ENCODE peak calls at places on chromosomes 7 and 10, in four cellular contexts. Q is CD8-positive, alpha-beta T cell; P is thoracic aorta; T is lower lobe of right lung. C is an unnamed sample.

GRCh38 chr7:134637934-134638719 is 8.5 kb upstream of the BPGM start:
- DNase-seq in Q (no peak), P (no peak), T (no peak), C (no peak)

GRCh38 chr10:132654708-132655661 is 117.4 kb downstream of the INPP5A start:
- DNase-seq in Q (peak; percentile 43), P (no peak), T (peak; percentile 76), C (peak; percentile 10)

GRCh38 chr10:122660696-122661095 is 39.0 kb downstream of the C10orf120 start:
- DNase-seq in Q (no peak), P (no peak), T (no peak), C (no peak)

GRCh38 chr10:118901409-118901808 is 128.1 kb upstream of the NANOS1 start:
- DNase-seq in Q (no peak), P (no peak), T (no peak), C (no peak)

GRCh38 chr10:24762966-24763623 is 39.4 kb upstream of the ARHGAP21 start:
- DNase-seq in Q (no peak), P (no peak), T (no peak), C (no peak)

GRCh38 chr10:27439101-27439500 is 65.0 kb upstream of the RAB18 start:
- DNase-seq in Q (no peak), P (no peak), T (no peak), C (no peak)

GRCh38 chr7:138887872-138888656 is 90.1 kb upstream of the ATP6V0A4 start:
- DNase-seq in Q (no peak), P (no peak), T (no peak), C (no peak)

GRCh38 chr10:29908977-29909376 is 150.4 kb downstream of the JCAD start:
- DNase-seq in Q (no peak), P (no peak), T (no peak), C (no peak)

GRCh38 chr10:85847085-85847484 is 519.5 kb downstream of the GRID1 start:
- DNase-seq in Q (no peak), P (no peak), T (no peak), C (no peak)

GRCh38 chr10:79140906-79141305 is 72.1 kb downstream of the ZMIZ1 start:
- DNase-seq in Q (no peak), P (no peak), T (no peak), C (no peak)
- H3K27ac ChIP-seq in Q (no peak overlapping the region), P (no peak overlapping the region), T (peak overlapping the region; percentile 26), C (no peak overlapping the region)

GRCh38 chr7:101172854-101173751 is 7.0 kb downstream of the NAT16 start:
- DNase-seq in Q (no peak), P (no peak), T (peak; percentile 83), C (no peak)
- H3K4me3 ChIP-seq in Q (no peak overlapping the region), P (peak overlapping the region; percentile 40), T (peak overlapping the region; percentile 13), C (peak overlapping the region; percentile 70)

GRCh38 chr7:28955723-28956607 is 2.2 kb downstream of the TRIL start:
- DNase-seq in Q (no peak), P (no peak), T (peak; percentile 90), C (no peak)

GRCh38 chr7:28956608-28957063 is 1.5 kb downstream of the TRIL start:
- DNase-seq in Q (no peak), P (no peak), T (peak; percentile 83), C (no peak)

GRCh38 chr7:28958235-28958945 is at the start of gene TRIL:
- DNase-seq in Q (no peak), P (no peak), T (peak; percentile 84), C (no peak)

GRCh38 chr7:28957822-28958234 is 302 bp downstream of the TRIL start:
- DNase-seq in Q (no peak), P (no peak), T (no peak), C (no peak)

DNA sequence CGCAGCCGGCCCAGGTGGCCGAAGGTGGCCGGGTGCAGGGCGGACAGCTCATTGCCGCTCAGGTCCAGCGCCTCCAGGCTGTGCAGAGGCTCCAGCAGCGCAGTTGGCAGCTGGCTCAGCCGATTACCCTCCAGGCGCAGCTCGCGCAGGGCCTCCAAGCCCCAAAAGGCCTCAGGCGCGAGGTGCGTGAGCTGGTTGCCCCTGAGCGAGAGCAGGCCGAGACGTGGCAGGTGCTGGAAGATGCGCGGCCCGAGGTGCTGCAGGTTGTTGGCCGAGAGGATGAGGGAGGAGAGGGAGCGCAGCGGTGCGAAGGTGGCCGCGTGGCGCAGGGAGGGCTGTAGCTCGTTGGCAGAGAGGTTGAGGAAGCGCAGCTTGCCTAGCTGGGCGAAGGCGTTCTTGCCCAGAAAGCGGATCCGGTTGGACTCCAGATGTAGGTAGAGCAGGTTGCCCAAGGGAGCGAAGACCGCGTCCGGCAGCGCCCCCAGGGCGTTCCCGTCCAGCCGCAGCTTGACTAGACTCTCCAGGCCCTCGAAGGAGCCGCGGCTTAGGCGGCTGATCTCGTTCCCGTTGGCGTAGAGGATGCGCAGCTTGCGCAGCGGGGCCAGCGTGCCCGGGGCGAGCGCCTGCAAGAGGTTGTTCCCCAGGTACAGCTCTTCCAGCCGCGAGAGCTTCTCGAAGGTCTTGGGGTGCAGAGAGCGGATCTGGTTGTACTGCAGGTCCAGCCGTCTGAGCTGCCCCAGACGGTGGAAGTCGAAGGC is 887 bp downstream of the TRIL start:
- DNase-seq in Q (no peak), P (no peak), T (peak; percentile 52), C (no peak)
- H3K27ac ChIP-seq in Q (no peak overlapping the region), P (no peak overlapping the region), T (peak overlapping the region; percentile 74), C (no peak overlapping the region)

DNA sequence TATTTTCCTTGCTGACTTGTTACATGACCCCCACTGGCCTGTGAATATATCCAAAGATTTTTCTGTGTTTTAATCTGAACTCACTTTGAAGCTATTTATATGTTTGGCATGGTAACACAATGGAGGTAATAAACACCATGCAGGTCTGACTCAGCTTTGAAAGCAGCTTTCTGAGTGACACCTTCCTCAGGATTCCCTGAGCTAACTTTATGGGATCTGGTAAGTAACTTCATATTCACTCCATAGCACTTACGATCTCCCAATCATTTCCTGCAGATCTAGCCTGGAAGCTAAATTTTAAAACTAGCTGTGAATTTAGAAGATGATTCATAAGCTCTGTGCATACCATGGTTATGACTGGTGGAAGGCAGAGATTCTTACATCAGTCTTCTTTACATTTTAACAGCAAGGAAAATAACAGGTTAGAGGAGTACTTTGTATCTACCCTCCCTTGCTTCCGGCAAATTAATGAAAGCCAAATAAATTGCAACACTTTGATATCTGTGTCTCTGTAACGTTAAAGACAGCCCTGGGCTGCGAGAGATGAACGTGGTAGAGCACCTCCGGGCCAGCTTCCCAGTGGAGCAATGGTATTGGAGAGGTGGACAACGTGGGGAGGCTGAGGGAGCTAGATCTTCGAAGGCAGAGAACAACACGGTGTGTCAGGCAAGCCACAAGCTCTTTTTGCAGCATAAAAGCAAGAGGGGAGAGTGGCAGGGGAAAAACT is 170.2 kb upstream of the KLF14 start:
- DNase-seq in Q (no peak), P (no peak), T (no peak), C (peak; percentile 85)
- H3K4me3 ChIP-seq in Q (no peak overlapping the region), P (peak overlapping the region; percentile 3), T (no peak overlapping the region), C (peak overlapping the region; percentile 56)

DNA sequence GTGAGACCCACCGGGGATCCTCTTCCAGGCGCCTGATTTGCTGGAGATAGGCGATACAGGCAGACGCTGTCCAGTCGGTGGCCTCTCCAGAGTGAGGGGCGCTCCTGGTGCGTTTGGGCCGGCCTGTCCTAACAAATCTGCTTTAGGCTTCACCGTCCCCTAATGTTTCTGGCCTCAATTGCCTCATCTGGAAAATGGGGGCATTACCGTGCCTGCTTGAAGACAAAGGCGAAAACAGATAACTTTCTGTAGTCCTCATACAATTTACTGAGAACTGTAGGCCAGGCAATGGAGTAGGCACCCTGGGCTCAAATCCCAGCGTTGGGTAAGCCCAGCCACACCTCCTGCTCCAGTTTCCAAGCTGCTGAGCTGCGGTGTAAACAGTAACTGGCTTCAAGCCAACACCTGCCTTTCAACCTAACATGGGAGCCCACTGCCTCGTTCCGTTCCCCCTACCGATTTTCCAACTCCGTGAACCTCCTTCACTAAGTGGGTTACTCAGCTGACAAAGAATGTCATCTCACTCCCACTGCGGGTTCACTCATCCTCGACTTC is 579 bp upstream of the ZFAND4 start:
- DNase-seq in Q (no peak), P (no peak), T (no peak), C (no peak)
- H3K27ac ChIP-seq in Q (peak overlapping the region; percentile 69), P (peak overlapping the region; percentile 88), T (peak overlapping the region; percentile 91), C (no peak overlapping the region)

GRCh38 chr10:95865814-95866447 is 41.8 kb upstream of the CC2D2B start:
- DNase-seq in Q (no peak), P (no peak), T (no peak), C (no peak)

GRCh38 chr10:95866448-95866842 is 41.3 kb upstream of the CC2D2B start:
- DNase-seq in Q (no peak), P (no peak), T (no peak), C (no peak)

GRCh38 chr10:95867866-95868265 is 39.9 kb upstream of the CC2D2B start:
- DNase-seq in Q (no peak), P (no peak), T (no peak), C (no peak)

GRCh38 chr10:95861401-95861800 is 46.4 kb upstream of the CC2D2B start:
- DNase-seq in Q (no peak), P (no peak), T (no peak), C (peak; percentile 8)

GRCh38 chr10:95864906-95865813 is 42.6 kb upstream of the CC2D2B start:
- DNase-seq in Q (no peak), P (no peak), T (no peak), C (no peak)
- H3K4me3 ChIP-seq in Q (no peak overlapping the region), P (no peak overlapping the region), T (no peak overlapping the region), C (no peak overlapping the region)

GRCh38 chr10:106727170-106727569 is 437.3 kb downstream of the SORCS1 start:
- DNase-seq in Q (no peak), P (no peak), T (no peak), C (no peak)
- H3K27ac ChIP-seq in Q (no peak overlapping the region), P (no peak overlapping the region), T (no peak overlapping the region), C (no peak overlapping the region)

GRCh38 chr7:22931011-22931410 is 82.9 kb downstream of the HYCC1 start:
- DNase-seq in Q (no peak), P (no peak), T (no peak), C (no peak)
- H3K4me3 ChIP-seq in Q (no peak overlapping the region), P (no peak overlapping the region), T (no peak overlapping the region), C (no peak overlapping the region)